ENCODE peak calls at places on chromosomes 16 and 17, in seven cellular contexts. J is AG04450, B is dorsolateral prefrontal cortex, W is lung, U is IMR-90, F is astrocyte of the spinal cord, M is breast epithelium. T is an unnamed sample.
A peak's percentile ranks its signal among the peaks of the same experiment; 100 is the strongest.

GRCh38 chr17:76458580-76459490 is 5.9 kb upstream of the UBE2O start:
- DNase-seq in J (no peak), B (no peak), W (peak; percentile 51), U (peak; percentile 64), F (peak; percentile 50), M (no peak), T (peak; percentile 73)

GRCh38 chr16:81779540-81780320 is 639 bp downstream of the PLCG2 start:
- DNase-seq in J (no peak), B (no peak), W (peak; percentile 51), U (no peak), F (no peak), M (no peak), T (peak; percentile 4)

GRCh38 chr16:27822529-27823437 is 240.7 kb downstream of the GSG1L start:
- DNase-seq in J (no peak), B (no peak), W (no peak), U (no peak), F (no peak), M (peak; percentile 19), T (no peak)

GRCh38 chr17:64998436-64999190 is 57.9 kb downstream of the GNA13 start:
- DNase-seq in J (no peak), B (no peak), W (no peak), U (no peak), F (no peak), M (no peak), T (no peak)

GRCh38 chr17:76147211-76148014 is 6.4 kb upstream of the FOXJ1 start:
- DNase-seq in J (no peak), B (no peak), W (no peak), U (peak; percentile 26), F (peak; percentile 32), M (peak; percentile 14), T (peak; percentile 53)

GRCh38 chr16:4661661-4662060 is 31.7 kb upstream of the NUDT16L1 start:
- DNase-seq in J (no peak), B (peak; percentile 57), W (peak; percentile 56), U (no peak), F (peak; percentile 49), M (no peak), T (no peak)

GRCh38 chr16:47880653-47881052 is 275.1 kb downstream of the ABCC12 start:
- DNase-seq in J (no peak), B (no peak), W (no peak), U (no peak), F (no peak), M (no peak), T (no peak)

GRCh38 chr17:16287563-16288027 is 65.7 kb downstream of the CENPV start:
- DNase-seq in J (peak; percentile 64), B (no peak), W (no peak), U (peak; percentile 87), F (peak; percentile 85), M (no peak), T (peak; percentile 87)

GRCh38 chr16:64841482-64841881 is 280.4 kb downstream of the CDH11 start:
- DNase-seq in J (no peak), B (no peak), W (no peak), U (no peak), F (no peak), M (no peak), T (no peak)

GRCh38 chr17:2239882-2240430 is 63.6 kb downstream of the SMG6 start:
- DNase-seq in J (peak; percentile 79), B (peak; percentile 36), W (no peak), U (peak; percentile 96), F (peak; percentile 93), M (no peak), T (peak; percentile 89)

GRCh38 chr17:60224064-60224463 is 74.3 kb downstream of the CA4 start:
- DNase-seq in J (no peak), B (no peak), W (no peak), U (peak; percentile 25), F (no peak), M (no peak), T (no peak)

GRCh38 chr16:7340938-7341337 is 8.3 kb downstream of the RBFOX1 start:
- DNase-seq in J (no peak), B (no peak), W (no peak), U (no peak), F (no peak), M (no peak), T (no peak)

GRCh38 chr17:45929344-45929743 is 35.0 kb downstream of the MAPT start:
- DNase-seq in J (no peak), B (no peak), W (no peak), U (no peak), F (no peak), M (no peak), T (no peak)

GRCh38 chr17:49587366-49588073 is 11.8 kb downstream of the NXPH3 start:
- DNase-seq in J (no peak), B (no peak), W (no peak), U (no peak), F (no peak), M (peak; percentile 33), T (no peak)

GRCh38 chr17:75773808-75774470 is 8.9 kb upstream of the GALK1 start:
- DNase-seq in J (no peak), B (no peak), W (no peak), U (no peak), F (no peak), M (peak; percentile 41), T (no peak)

GRCh38 chr17:22703204-22703603 is 1010.9 kb downstream of the KCNJ18 start:
- DNase-seq in J (no peak), B (no peak), W (no peak), U (no peak), F (no peak), M (no peak), T (no peak)

GRCh38 chr17:65559802-65560627 is 1.4 kb downstream of the AXIN2 start:
- DNase-seq in J (no peak), B (no peak), W (no peak), U (no peak), F (peak; percentile 34), M (no peak), T (peak; percentile 31)

GRCh38 chr17:1398900-1399299 is 1.1 kb downstream of the YWHAE start:
- DNase-seq in J (no peak), B (no peak), W (no peak), U (peak; percentile 40), F (peak; percentile 29), M (no peak), T (peak; percentile 33)

GRCh38 chr17:44360826-44361225 is 2.8 kb downstream of the FAM171A2 start:
- DNase-seq in J (peak; percentile 32), B (no peak), W (no peak), U (peak; percentile 68), F (peak; percentile 22), M (no peak), T (peak; percentile 57)

GRCh38 chr17:44358066-44358465 is 5.6 kb downstream of the FAM171A2 start:
- DNase-seq in J (no peak), B (no peak), W (no peak), U (no peak), F (no peak), M (no peak), T (no peak)

GRCh38 chr17:44359458-44360143 is 4.1 kb downstream of the FAM171A2 start:
- DNase-seq in J (no peak), B (no peak), W (no peak), U (no peak), F (no peak), M (no peak), T (no peak)

GRCh38 chr17:44360144-44360533 is 3.5 kb downstream of the FAM171A2 start:
- DNase-seq in J (no peak), B (no peak), W (no peak), U (no peak), F (no peak), M (no peak), T (no peak)

GRCh38 chr17:44359001-44359400 is 4.7 kb downstream of the FAM171A2 start:
- DNase-seq in J (no peak), B (no peak), W (no peak), U (no peak), F (no peak), M (no peak), T (no peak)
- H3K4me3 ChIP-seq in J (no peak overlapping the region), B (no peak overlapping the region), W (no peak overlapping the region), U (no peak overlapping the region), F (no peak overlapping the region), M (no peak overlapping the region), T (no peak overlapping the region)

GRCh38 chr17:38600906-38601305 is 4.8 kb downstream of the SRCIN1 start:
- DNase-seq in J (no peak), B (no peak), W (no peak), U (no peak), F (no peak), M (no peak), T (no peak)

GRCh38 chr17:38600416-38600815 is 5.3 kb downstream of the SRCIN1 start:
- DNase-seq in J (no peak), B (no peak), W (no peak), U (no peak), F (no peak), M (no peak), T (no peak)

GRCh38 chr17:38598995-38599394 is 6.8 kb downstream of the SRCIN1 start:
- DNase-seq in J (no peak), B (no peak), W (no peak), U (no peak), F (no peak), M (no peak), T (no peak)

GRCh38 chr17:38598536-38598935 is 7.2 kb downstream of the SRCIN1 start:
- DNase-seq in J (peak; percentile 13), B (peak; percentile 78), W (no peak), U (peak; percentile 57), F (peak; percentile 55), M (no peak), T (peak; percentile 76)

GRCh38 chr17:38599398-38599856 is 6.3 kb downstream of the SRCIN1 start:
- DNase-seq in J (no peak), B (no peak), W (no peak), U (no peak), F (no peak), M (no peak), T (no peak)
- H3K4me3 ChIP-seq in J (no peak overlapping the region), B (no peak overlapping the region), W (no peak overlapping the region), U (no peak overlapping the region), F (no peak overlapping the region), M (no peak overlapping the region), T (no peak overlapping the region)

DNA sequence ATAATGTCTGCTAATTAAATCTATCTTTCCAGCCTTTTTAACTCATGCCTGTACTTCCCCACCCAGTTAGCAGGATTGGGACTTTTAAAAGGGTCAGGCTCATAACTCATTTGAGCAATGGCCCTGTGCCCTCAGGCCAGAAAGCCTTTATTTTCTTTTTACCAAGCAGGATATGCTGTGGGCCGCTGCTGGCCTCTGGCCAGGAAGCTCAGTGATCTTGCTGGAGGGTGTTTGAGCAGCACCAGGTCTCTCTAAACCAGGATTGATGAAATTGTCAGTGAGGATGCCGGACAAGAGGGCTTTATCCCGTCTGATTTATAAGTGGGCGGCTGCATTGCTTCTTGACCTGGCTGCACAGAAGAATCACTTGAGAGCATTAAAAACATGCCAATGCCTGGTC is 187.8 kb downstream of the RAB11FIP4 start:
- DNase-seq in J (no peak), B (no peak), W (no peak), U (peak; percentile 57), F (peak; percentile 53), M (peak; percentile 76), T (peak; percentile 55)
- H3K4me3 ChIP-seq in J (no peak overlapping the region), B (no peak overlapping the region), W (no peak overlapping the region), U (no peak overlapping the region), F (no peak overlapping the region), M (no peak overlapping the region), T (no peak overlapping the region)

DNA sequence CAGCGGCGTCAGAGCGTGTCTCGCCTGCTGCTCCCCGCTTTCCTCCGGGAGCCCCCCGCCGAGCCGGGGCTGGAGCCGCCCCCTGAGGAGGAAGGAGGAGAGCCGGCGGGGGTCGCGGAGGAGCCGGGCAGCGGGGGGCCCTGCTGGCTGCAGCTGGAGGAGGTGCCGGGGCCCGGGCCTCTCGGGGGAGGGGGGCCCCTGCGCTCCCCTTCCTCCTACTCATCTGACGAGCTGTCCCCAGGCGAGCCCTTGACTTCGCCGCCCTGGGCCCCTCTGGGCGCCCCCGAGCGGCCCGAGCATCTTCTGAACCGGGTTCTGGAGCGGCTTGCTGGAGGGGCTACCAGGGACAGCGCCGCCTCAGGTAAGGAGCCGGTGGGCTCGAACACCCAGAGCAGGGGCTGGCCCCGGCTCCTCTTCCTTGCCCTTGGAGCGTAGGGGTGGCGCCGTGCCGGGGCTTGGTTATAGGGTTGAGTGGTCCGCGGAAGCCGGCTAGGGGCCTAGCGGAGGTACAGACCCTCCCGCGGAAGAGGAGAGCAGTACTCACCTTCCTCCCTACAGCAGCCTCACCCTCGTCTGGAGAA is 841 bp downstream of the RAPGEFL1 start:
- DNase-seq in J (no peak), B (no peak), W (no peak), U (no peak), F (no peak), M (no peak), T (no peak)
- H3K4me3 ChIP-seq in J (no peak overlapping the region), B (peak overlapping the region; percentile 70), W (no peak overlapping the region), U (no peak overlapping the region), F (peak overlapping the region; percentile 45), M (peak overlapping the region; percentile 68), T (no peak overlapping the region)